ENCODE peak calls at places on chromosomes 3 and 15, in five cellular contexts. X is endothelial cell, T is neural crest cell, I is BJ, A is lower lobe of right lung. L is an unnamed sample.

GRCh38 chr3:66485291-66485968 is 15.4 kb downstream of the LRIG1 start:
- DNase-seq in X (no peak), T (no peak), I (no peak), A (no peak), L (no peak)

GRCh38 chr15:89482139-89482538 is 14.2 kb downstream of the RHCG start:
- DNase-seq in X (no peak), A (no peak), T (no peak), I (no peak), L (no peak)

GRCh38 chr15:32855942-32856341 is 138.1 kb downstream of the GREM1 start:
- DNase-seq in X (no peak), A (no peak), I (peak), T (no peak), L (peak)

GRCh38 chr15:70018646-70019600 is 78.8 kb downstream of the TLE3 start:
- DNase-seq in A (no peak), T (no peak), I (no peak), X (no peak), L (no peak)

GRCh38 chr3:188021502-188022040 is 132.4 kb upstream of the LPP start:
- DNase-seq in A (no peak), I (peak), X (no peak), T (no peak), L (no peak)

GRCh38 chr3:50322386-50323091 is at the start of gene HYAL2:
- DNase-seq in A (peak), I (no peak), T (no peak), X (peak), L (no peak)

GRCh38 chr3:180680097-180680430 is 775 bp upstream of the CCDC39 start:
- DNase-seq in A (no peak), X (peak), T (peak), I (no peak), L (no peak)

GRCh38 chr3:118537454-118537853 is 497.2 kb downstream of the IGSF11 start:
- DNase-seq in A (no peak), T (no peak), I (no peak), X (no peak), L (no peak)

GRCh38 chr15:66803182-66803729 is 101.2 kb downstream of the SMAD6 start:
- DNase-seq in X (peak), I (peak), A (peak), T (peak), L (peak)

GRCh38 chr3:197117107-197117506 is 87.5 kb upstream of the MELTF start:
- DNase-seq in T (no peak), A (no peak), I (no peak), X (no peak), L (no peak)

GRCh38 chr15:47360296-47360695 is 357.0 kb upstream of the SEMA6D start:
- DNase-seq in X (no peak), I (no peak), T (no peak), A (no peak), L (no peak)

GRCh38 chr15:20356444-20357138 is 185.0 kb downstream of the GOLGA6L6 start:
- DNase-seq in X (no peak), I (no peak), A (peak), T (no peak), L (no peak)

GRCh38 chr3:44338010-44338827 is at the start of gene TCAIM:
- DNase-seq in T (peak), I (peak), A (peak), X (peak), L (peak)

GRCh38 chr15:45630958-45631691 is 3.7 kb upstream of the SQOR start:
- DNase-seq in X (no peak), I (peak), A (no peak), T (no peak), L (peak)

GRCh38 chr3:45021936-45022335 is 4.2 kb upstream of the CLEC3B start:
- DNase-seq in I (no peak), T (no peak), X (no peak), A (no peak), L (no peak)

GRCh38 chr3:115790759-115791158 is 167.4 kb downstream of the GAP43 start:
- DNase-seq in X (no peak), A (no peak), I (peak), T (no peak), L (peak)

GRCh38 chr3:7977245-7978103 is 524.1 kb upstream of the LMCD1 start:
- DNase-seq in T (no peak), I (no peak), X (no peak), A (no peak), L (no peak)

GRCh38 chr3:134473868-134474546 is 11.8 kb downstream of the ANAPC13 start:
- DNase-seq in A (no peak), T (peak), I (no peak), X (peak), L (no peak)
- TF ChIP-seq CTCF in A (peak), T (peak), I (peak), X (peak), L (peak)

GRCh38 chr3:36957072-36957471 is 12.2 kb upstream of the TRANK1 start:
- DNase-seq in X (no peak), A (no peak), I (no peak), T (no peak), L (no peak)
- TF ChIP-seq CTCF in X (peak), A (no peak), I (peak), T (no peak), L (no peak)

GRCh38 chr15:42409011-42409410 is 49.7 kb downstream of the CAPN3 start:
- DNase-seq in I (no peak), T (no peak), X (no peak), A (no peak), L (no peak)
- TF ChIP-seq CTCF in I (no peak), T (no peak), X (no peak), A (no peak), L (no peak)

DNA sequence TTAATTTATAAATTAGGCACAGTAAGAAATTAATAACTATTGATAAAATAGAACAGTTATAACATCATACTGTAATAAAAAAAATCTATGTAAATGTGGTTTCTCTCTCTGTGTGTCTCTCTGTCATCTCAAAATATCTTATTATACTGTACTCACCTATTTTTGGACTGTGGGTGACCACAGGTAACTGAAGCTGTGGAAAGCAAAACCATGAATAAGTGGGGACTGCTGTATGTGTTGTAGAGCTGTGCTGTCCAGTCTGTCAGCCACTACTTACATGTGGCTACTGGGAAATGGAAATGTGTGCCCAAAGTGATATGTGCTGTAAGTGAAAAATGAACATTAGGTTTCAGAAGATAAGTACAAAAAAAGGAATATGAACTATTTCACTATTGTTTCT is 145.5 kb downstream of the CNTN4 start:
- DNase-seq in I (no peak), A (no peak), X (no peak), T (no peak), L (no peak)
- TF ChIP-seq CTCF in I (no peak), A (no peak), X (no peak), T (no peak), L (no peak)

GRCh38 chr15:38862104-38862503 is 297.5 kb upstream of the RASGRP1 start:
- DNase-seq in X (no peak), I (no peak), T (no peak), A (no peak), L (no peak)

GRCh38 chr15:38861108-38861507 is 296.5 kb upstream of the RASGRP1 start:
- DNase-seq in A (no peak), X (no peak), I (no peak), T (no peak), L (no peak)

GRCh38 chr15:38864827-38865604 is 300.4 kb upstream of the RASGRP1 start:
- DNase-seq in A (no peak), I (peak), X (no peak), T (no peak), L (peak)

GRCh38 chr15:38863381-38863780 is 298.8 kb upstream of the RASGRP1 start:
- DNase-seq in X (no peak), A (no peak), I (no peak), T (no peak), L (no peak)

GRCh38 chr15:38864122-38864521 is 299.5 kb upstream of the RASGRP1 start:
- DNase-seq in A (no peak), I (no peak), T (no peak), X (no peak), L (no peak)
- TF ChIP-seq CTCF in A (no peak), I (no peak), T (no peak), X (no peak), L (peak)

DNA sequence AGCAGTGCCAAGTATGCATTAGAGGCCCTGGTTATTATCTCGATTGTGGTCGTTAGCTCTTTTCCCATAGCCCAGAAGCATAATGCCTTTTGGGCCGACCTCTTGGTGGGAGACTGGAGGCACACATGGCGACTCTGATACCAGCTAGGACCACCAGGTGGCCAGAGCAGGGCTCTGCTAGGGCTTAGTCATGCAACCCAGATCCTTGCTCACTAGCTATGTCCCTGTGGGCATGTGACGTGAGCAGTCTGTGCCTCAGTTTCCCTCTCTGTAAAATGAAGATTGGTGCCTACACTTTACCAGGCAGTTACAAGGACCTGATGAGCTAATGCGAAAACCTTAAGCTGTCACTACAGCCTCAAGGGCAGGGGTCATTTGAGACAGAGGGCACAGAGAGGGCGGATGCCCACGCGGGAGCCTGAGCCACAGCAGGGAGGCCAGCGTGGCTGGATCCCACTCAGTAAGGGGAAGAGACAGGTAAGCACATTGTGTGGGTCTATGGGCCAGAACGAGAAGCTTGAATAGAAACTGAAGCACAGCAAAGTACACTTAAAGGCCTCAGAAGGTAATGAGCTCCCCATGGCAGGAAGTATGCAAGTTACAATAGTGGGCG is 8.8 kb downstream of the KLF15 start:
- DNase-seq in T (no peak), A (peak), I (no peak), X (no peak), L (no peak)
- TF ChIP-seq CTCF in T (peak), A (no peak), I (peak), X (peak), L (no peak)

GRCh38 chr15:73889053-73889452 is 15.7 kb downstream of the TBC1D21 start:
- DNase-seq in A (no peak), T (no peak), X (no peak), I (no peak), L (no peak)
- TF ChIP-seq CTCF in A (no peak), T (no peak), X (no peak), I (no peak), L (no peak)

GRCh38 chr3:185734725-185735096 is 90.1 kb downstream of the IGF2BP2 start:
- DNase-seq in A (no peak), X (no peak), T (no peak), I (no peak), L (no peak)
- TF ChIP-seq CTCF in A (no peak), X (no peak), T (no peak), I (no peak), L (no peak)

L was measured in AG09319.